ENCODE peak calls at places on chromosomes 16 and 17, in nine cellular contexts. I is AG08396; C is Caki2; E is GDM1; L is PC-3; T is activated CD8-positive, alpha-beta T cell treated with anti-CD3 and anti-CD28 coated beads for 36 hours; H is tibial artery; Y is activated CD4-positive, CD25-positive, alpha-beta regulatory T cell treated with anti-CD3 and anti-CD28 coated beads, Interleukin-2, amount 50 U/mL, for 16 hours; B is GF-D8. K is an unnamed sample.

GRCh38 chr17:40551091-40551873 is 14.0 kb downstream of the CCR7 start:
- DNase-seq in I (peak), C (no peak), E (no peak), L (peak), T (peak), H (peak), Y (no peak), B (no peak), K (peak)

GRCh38 chr17:33942414-33942813 is 312.7 kb upstream of the CCL2 start:
- DNase-seq in I (no peak), C (peak), E (no peak), L (no peak), T (no peak), H (no peak), Y (no peak), B (no peak), K (no peak)

GRCh38 chr17:33981713-33982601 is 273.1 kb upstream of the CCL2 start:
- DNase-seq in I (no peak), C (no peak), E (no peak), L (no peak), T (no peak), H (no peak), Y (no peak), B (no peak), K (no peak)

GRCh38 chr16:19502395-19503131 is 19.3 kb downstream of the GDE1 start:
- DNase-seq in I (peak), C (peak), E (peak), L (peak), T (peak), H (peak), Y (peak), B (no peak), K (peak)

GRCh38 chr16:3810198-3810664 is 70.3 kb downstream of the CREBBP start:
- DNase-seq in I (no peak), C (no peak), E (no peak), L (no peak), T (peak), H (no peak), Y (no peak), B (no peak), K (no peak)

GRCh38 chr16:82108774-82109173 is 61.2 kb downstream of the MPHOSPH6 start:
- DNase-seq in I (no peak), C (no peak), E (no peak), L (no peak), T (no peak), H (no peak), Y (no peak), B (no peak), K (no peak)

GRCh38 chr16:57801856-57802634 is at the start of gene KIFC3:
- DNase-seq in I (peak), C (peak), E (no peak), L (peak), T (peak), H (peak), Y (peak), B (peak), K (peak)

GRCh38 chr16:29663020-29663828 is at the start of gene SPN:
- DNase-seq in I (no peak), C (no peak), E (peak), L (no peak), T (peak), H (no peak), Y (no peak), B (peak), K (no peak)

GRCh38 chr16:88533945-88534641 is 36.1 kb upstream of the ZC3H18 start:
- DNase-seq in I (peak), C (peak), E (no peak), L (peak), T (peak), H (peak), Y (peak), B (no peak), K (peak)

GRCh38 chr17:75394332-75394918 is 11.1 kb downstream of the GRB2 start:
- DNase-seq in I (no peak), C (no peak), E (no peak), L (peak), T (no peak), H (no peak), Y (no peak), B (no peak), K (no peak)

GRCh38 chr17:2227025-2227699 is 76.4 kb downstream of the SMG6 start:
- DNase-seq in I (no peak), C (no peak), E (no peak), L (no peak), T (no peak), H (no peak), Y (no peak), B (no peak), K (no peak)

GRCh38 chr16:25888873-25889272 is 197.1 kb downstream of the HS3ST4 start:
- DNase-seq in I (no peak), C (no peak), E (no peak), L (no peak), T (no peak), H (no peak), Y (no peak), B (no peak), K (no peak)

GRCh38 chr16:86490859-86491642 is 19.3 kb upstream of the FOXF1 start:
- DNase-seq in I (peak), C (no peak), E (no peak), L (peak), T (no peak), H (no peak), Y (no peak), B (no peak), K (no peak)

GRCh38 chr17:18187816-18188761 is 4.5 kb downstream of the ALKBH5 start:
- DNase-seq in I (peak), C (peak), E (no peak), L (peak), T (peak), H (no peak), Y (no peak), B (no peak), K (no peak)

K was measured in tibial nerve.